ENCODE peak calls at places on chromosomes 1 and 21, in nine cellular contexts. T is IMR-90, B is hepatocyte, V is GM23338, R is AG09309, O is mucosa of descending colon, Q is ovary, U is mammary epithelial cell, P is GM12864. A is an unnamed sample.

GRCh38 chr1:24635195-24635843 is 7.8 kb upstream of the SRRM1 start:
- DNase-seq in R (peak), B (peak), P (no peak), U (peak), V (peak), O (no peak), Q (no peak), T (peak), A (peak)

GRCh38 chr1:208520700-208521099 is 276.5 kb upstream of the PLXNA2 start:
- DNase-seq in B (no peak), Q (no peak), R (no peak), P (no peak), V (no peak), T (no peak), U (no peak), O (no peak), A (no peak)

GRCh38 chr1:69657976-69658375 is 90.3 kb downstream of the LRRC7 start:
- DNase-seq in V (no peak), O (no peak), P (no peak), T (no peak), U (no peak), R (no peak), Q (no peak), B (no peak), A (no peak)

GRCh38 chr1:39622427-39622826 is 17.0 kb downstream of the HEYL start:
- DNase-seq in V (no peak), R (no peak), P (no peak), B (no peak), T (no peak), O (no peak), U (no peak), Q (no peak), A (no peak)

GRCh38 chr1:204241914-204242313 is 28.1 kb upstream of the GOLT1A start:
- DNase-seq in V (no peak), Q (no peak), B (no peak), T (no peak), O (no peak), R (no peak), P (no peak), U (no peak), A (no peak)

GRCh38 chr1:93734999-93735398 is 53.4 kb upstream of the BCAR3 start:
- DNase-seq in T (no peak), V (peak), U (no peak), R (no peak), P (no peak), O (no peak), Q (no peak), B (no peak), A (no peak)

GRCh38 chr1:67795179-67795916 is 37.9 kb downstream of the GNG12 start:
- DNase-seq in B (no peak), V (no peak), U (no peak), P (no peak), T (no peak), Q (no peak), R (no peak), O (no peak), A (no peak)

GRCh38 chr1:62962794-62963776 is 179.2 kb downstream of the ATG4C start:
- DNase-seq in V (peak), O (no peak), B (peak), P (no peak), Q (no peak), R (peak), U (peak), T (peak), A (no peak)

GRCh38 chr1:118151312-118151937 is 33.6 kb downstream of the SPAG17 start:
- DNase-seq in R (peak), Q (peak), V (peak), B (peak), O (no peak), P (peak), U (peak), T (peak), A (no peak)

GRCh38 chr1:27394925-27395324 is 2.5 kb downstream of the GPR3 start:
- DNase-seq in Q (no peak), P (no peak), U (no peak), R (no peak), T (peak), O (no peak), B (no peak), V (no peak), A (no peak)

GRCh38 chr1:150365945-150366344 is 2.0 kb downstream of the RPRD2 start:
- DNase-seq in T (peak), B (no peak), V (no peak), P (no peak), O (no peak), R (no peak), Q (no peak), U (peak), A (no peak)

GRCh38 chr1:235649722-235650163 is at the start of gene GNG4:
- DNase-seq in T (no peak), R (no peak), O (no peak), B (peak), U (no peak), Q (peak), V (peak), P (no peak), A (no peak)

GRCh38 chr1:56831874-56832693 is 12.9 kb upstream of the FYB2 start:
- DNase-seq in Q (peak), P (peak), B (peak), U (peak), O (no peak), T (peak), V (peak), R (peak), A (peak)

GRCh38 chr1:915295-916172 is 8.2 kb upstream of the SAMD11 start:
- DNase-seq in Q (no peak), B (no peak), U (no peak), O (peak), P (no peak), V (no peak), R (no peak), T (no peak), A (no peak)

GRCh38 chr1:7580923-7581753 is 190.0 kb upstream of the VAMP3 start:
- DNase-seq in O (peak), Q (peak), T (no peak), V (no peak), U (no peak), R (peak), B (no peak), P (no peak), A (no peak)

GRCh38 chr1:116273042-116273783 is 99.8 kb upstream of the ATP1A1 start:
- DNase-seq in T (no peak), O (no peak), U (no peak), B (peak), P (no peak), R (no peak), Q (no peak), V (no peak), A (no peak)

GRCh38 chr1:17572264-17572985 is 32.9 kb downstream of the ARHGEF10L start:
- DNase-seq in T (no peak), B (no peak), P (no peak), Q (no peak), R (no peak), U (no peak), O (no peak), V (peak), A (no peak)

GRCh38 chr1:233020441-233020840 is 70.0 kb downstream of the NTPCR start:
- DNase-seq in Q (no peak), B (no peak), T (peak), V (no peak), R (no peak), O (no peak), P (no peak), U (no peak), A (no peak)

GRCh38 chr1:143698016-143698415 is 273.8 kb downstream of the FAM72C start:
- DNase-seq in O (peak), T (no peak), V (peak), B (no peak), R (no peak), U (no peak), P (no peak), Q (no peak), A (no peak)

GRCh38 chr21:26717146-26717739 is 128.0 kb downstream of the ADAMTS1 start:
- DNase-seq in U (peak), R (no peak), Q (no peak), P (no peak), B (no peak), O (no peak), V (peak), T (peak), A (no peak)

GRCh38 chr1:204319462-204319861 is 40.3 kb downstream of the PLEKHA6 start:
- DNase-seq in B (peak), O (no peak), U (peak), Q (no peak), P (no peak), R (peak), T (peak), V (no peak), A (peak)

GRCh38 chr1:231187556-231187955 is 25.7 kb downstream of the TRIM67 start:
- DNase-seq in T (no peak), Q (no peak), R (no peak), O (no peak), P (no peak), V (no peak), B (no peak), U (no peak), A (no peak)
- H3K4me3 ChIP-seq in T (no peak), Q (no peak), R (no peak), O (no peak), P (no peak), V (no peak), B (no peak), U (no peak), A (no peak)

DNA sequence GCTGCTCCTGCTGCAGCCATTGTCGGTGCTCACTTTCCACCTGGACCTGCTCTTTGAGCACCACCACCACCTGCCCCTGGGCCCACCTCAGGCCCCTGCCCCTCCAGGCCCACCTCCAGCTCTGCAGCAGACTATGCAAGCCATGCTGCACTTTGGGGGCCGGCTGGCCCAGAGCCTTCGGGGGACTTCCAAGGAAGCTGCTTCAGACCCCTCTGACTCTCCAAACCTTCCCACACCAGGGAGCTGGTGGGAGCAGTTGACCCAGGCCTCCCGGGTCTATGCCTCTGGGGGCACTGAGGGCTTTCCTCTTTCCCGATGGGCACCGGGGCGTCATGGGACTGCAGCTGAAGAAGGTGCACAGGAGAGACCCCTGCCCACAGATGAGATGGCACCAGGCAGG is 6.0 kb downstream of the RUSC1 start:
- DNase-seq in U (no peak), T (no peak), V (no peak), B (no peak), P (no peak), Q (no peak), R (no peak), O (no peak), A (no peak)
- TF ChIP-seq CTCF in U (no peak), T (no peak), V (no peak), B (no peak), P (no peak), Q (no peak), R (no peak), O (no peak), A (no peak)

GRCh38 chr1:156502749-156503671 is 2.4 kb upstream of the MEF2D start:
- DNase-seq in R (peak), B (peak), T (peak), O (no peak), V (peak), Q (peak), U (peak), P (no peak), A (peak)
- H3K4me3 ChIP-seq in R (peak), B (no peak), T (peak), O (no peak), V (no peak), Q (peak), U (no peak), P (no peak), A (peak)

DNA sequence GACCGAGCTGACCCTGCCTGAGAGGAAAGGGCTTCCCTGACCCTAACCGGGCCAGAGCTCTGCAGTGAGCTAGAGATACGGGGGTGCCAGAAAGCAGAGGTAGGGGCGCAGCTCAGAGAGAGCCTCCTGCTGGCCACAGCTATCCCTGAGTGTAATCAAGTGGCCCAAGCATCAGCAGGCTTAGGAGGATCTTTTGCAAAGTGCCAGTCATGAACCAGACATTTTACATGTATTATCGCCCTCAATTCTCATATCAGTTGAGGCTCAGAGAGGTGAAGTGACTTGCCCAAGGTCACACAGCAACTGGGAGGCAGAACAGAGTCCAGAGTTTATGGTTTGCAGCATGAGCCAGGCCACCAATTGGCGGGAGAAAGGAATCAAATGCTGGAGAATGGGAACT is 7.0 kb upstream of the ID3 start:
- DNase-seq in U (no peak), T (no peak), O (no peak), B (no peak), V (peak), Q (no peak), R (no peak), P (no peak), A (no peak)
- TF ChIP-seq CTCF in U (peak), T (peak), O (no peak), B (peak), V (peak), Q (no peak), R (peak), P (no peak), A (peak)

DNA sequence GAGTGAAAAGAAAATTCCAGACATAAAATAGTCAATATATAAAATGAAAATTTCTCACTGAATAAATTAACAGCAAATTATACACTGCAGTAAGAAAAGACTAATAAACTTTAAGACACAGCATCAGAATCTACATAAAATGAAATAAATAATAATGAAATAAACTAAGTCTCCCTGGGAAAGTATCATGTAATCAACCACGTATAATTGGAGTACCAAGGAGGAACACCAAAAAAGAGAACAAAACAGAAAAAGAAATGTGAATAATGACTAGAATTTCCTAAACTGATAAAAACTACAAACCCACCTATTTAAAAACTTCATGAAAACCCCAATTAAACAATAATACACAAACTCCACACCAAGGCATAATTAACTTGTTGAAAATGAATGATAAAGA is 43.6 kb downstream of the SASS6 start:
- DNase-seq in P (no peak), T (no peak), Q (no peak), R (no peak), B (no peak), U (no peak), O (no peak), V (no peak), A (no peak)
- H3K4me3 ChIP-seq in P (no peak), T (no peak), Q (no peak), R (no peak), B (no peak), U (no peak), O (no peak), V (no peak), A (no peak)

A was measured in AG04449.